ENCODE peak calls at places on chromosomes 5 and 9, in four cellular contexts. V is H1, I is astrocyte, L is GM23338. U is an unnamed sample.

GRCh38 chr5:123371575-123372179 is 51.5 kb downstream of the CEP120 start:
- DNase-seq in V (peak; percentile 88), L (peak; percentile 78), I (no peak), U (peak; percentile 65)

GRCh38 chr5:173412566-173412965 is 84.4 kb upstream of the STC2 start:
- DNase-seq in L (peak; percentile 11), I (peak; percentile 56), V (no peak), U (no peak)

GRCh38 chr5:113047733-113048652 is 71.4 kb downstream of the DCP2 start:
- DNase-seq in L (no peak), I (no peak), V (no peak), U (no peak)

GRCh38 chr5:54725391-54726280 is 208.1 kb downstream of the SNX18 start:
- DNase-seq in L (no peak), V (no peak), I (peak; percentile 61), U (no peak)

GRCh38 chr9:114339130-114339908 is 9.7 kb downstream of the ORM2 start:
- DNase-seq in V (peak; percentile 85), L (peak; percentile 79), I (no peak), U (peak; percentile 71)

GRCh38 chr5:149313151-149313841 is 32.0 kb upstream of the GRPEL2 start:
- DNase-seq in V (no peak), I (no peak), L (no peak), U (no peak)

GRCh38 chr5:172410839-172411238 is 43.5 kb downstream of the SH3PXD2B start:
- DNase-seq in L (no peak), I (peak; percentile 67), V (no peak), U (no peak)

GRCh38 chr9:77712533-77713130 is 64.5 kb upstream of the GNA14 start:
- DNase-seq in I (peak; percentile 98), V (no peak), L (no peak), U (no peak)

GRCh38 chr5:27473300-27474053 is 435.1 kb upstream of the CDH9 start:
- DNase-seq in I (no peak), V (no peak), L (no peak), U (peak; percentile 50)

GRCh38 chr5:69378376-69378775 is 8.8 kb downstream of the RAD17 start:
- DNase-seq in V (no peak), I (no peak), L (no peak), U (no peak)

GRCh38 chr9:137178201-137178938 is 6.5 kb upstream of the TMEM210 start:
- DNase-seq in L (no peak), V (no peak), I (no peak), U (no peak)

GRCh38 chr5:86880785-86881492 is 263.2 kb downstream of the COX7C start:
- DNase-seq in V (peak; percentile 55), L (peak; percentile 92), I (peak; percentile 80), U (peak; percentile 84)

GRCh38 chr5:78760411-78761169 is 112.0 kb upstream of the LHFPL2 start:
- DNase-seq in I (no peak), L (peak; percentile 46), V (no peak), U (no peak)

GRCh38 chr9:83708515-83709158 is 879 bp upstream of the UBQLN1 start:
- DNase-seq in I (peak; percentile 33), L (peak; percentile 62), V (peak; percentile 65), U (peak; percentile 79)

GRCh38 chr9:109399258-109399767 is 78.5 kb upstream of the EPB41L4B start:
- DNase-seq in V (no peak), I (no peak), L (no peak), U (no peak)

GRCh38 chr5:62211405-62211804 is 94.6 kb upstream of the KIF2A start:
- DNase-seq in I (no peak), L (no peak), V (no peak), U (no peak)

GRCh38 chr9:93076792-93077128 is 18.3 kb downstream of the SUSD3 start:
- DNase-seq in I (no peak), L (no peak), V (no peak), U (no peak)

GRCh38 chr9:134551657-134552348 is 89.8 kb upstream of the COL5A1 start:
- DNase-seq in V (no peak), I (peak; percentile 96), L (no peak), U (no peak)

GRCh38 chr5:156109317-156110023 is 217.5 kb upstream of the SGCD start:
- DNase-seq in L (no peak), I (no peak), V (no peak), U (no peak)

GRCh38 chr5:139205144-139205543 is 7.0 kb upstream of the SIL1 start:
- DNase-seq in I (no peak), V (no peak), L (no peak), U (no peak)

GRCh38 chr5:143693691-143694252 is 118.2 kb upstream of the HMHB1 start:
- DNase-seq in L (no peak), V (no peak), I (no peak), U (no peak)

GRCh38 chr9:34573599-34574325 is 15.8 kb downstream of the CNTFR start:
- DNase-seq in L (peak; percentile 37), V (no peak), I (no peak), U (peak; percentile 38)

GRCh38 chr5:154830596-154830995 is 19.8 kb downstream of the FAXDC2 start:
- DNase-seq in L (no peak), V (no peak), I (no peak), U (no peak)
- H3K27ac ChIP-seq in L (no peak overlapping the region), V (no peak overlapping the region), I (no peak overlapping the region), U (no peak overlapping the region)

GRCh38 chr5:169100735-169101075 is 200.2 kb downstream of the SLIT3 start:
- DNase-seq in I (peak; percentile 78), V (no peak), L (no peak), U (peak; percentile 23)
- H3K4me2 ChIP-seq in I (no peak overlapping the region), V (peak overlapping the region; percentile 3), L (no peak overlapping the region), U (no peak overlapping the region)

GRCh38 chr5:175861337-175862130 is 9.8 kb upstream of the CPLX2 start:
- DNase-seq in V (no peak), L (no peak), I (no peak), U (peak; percentile 47)
- H3K27ac ChIP-seq in V (no peak overlapping the region), L (no peak overlapping the region), I (no peak overlapping the region), U (no peak overlapping the region)

DNA sequence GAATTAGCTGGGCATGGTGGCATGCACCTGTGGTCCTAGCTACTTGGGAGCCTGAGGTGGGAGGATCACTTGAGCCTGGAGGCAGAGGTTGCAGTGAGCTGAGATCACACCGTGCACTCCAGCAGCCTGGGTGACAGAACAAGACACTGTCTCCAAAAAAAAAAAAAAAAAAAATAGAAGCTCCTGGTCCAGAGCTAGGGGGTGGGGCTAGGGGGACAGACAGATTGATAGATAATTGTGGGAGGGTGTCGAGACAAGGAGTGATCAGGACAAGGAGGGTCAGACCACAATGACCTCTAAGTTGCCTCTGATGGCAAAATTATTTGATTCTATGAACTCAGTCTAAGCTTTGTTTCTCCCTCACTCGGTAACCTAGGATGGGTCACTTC is 6.6 kb upstream of the PHF19 start:
- DNase-seq in V (no peak), L (no peak), I (no peak), U (no peak)
- H3K4me2 ChIP-seq in V (no peak overlapping the region), L (no peak overlapping the region), I (no peak overlapping the region), U (no peak overlapping the region)

DNA sequence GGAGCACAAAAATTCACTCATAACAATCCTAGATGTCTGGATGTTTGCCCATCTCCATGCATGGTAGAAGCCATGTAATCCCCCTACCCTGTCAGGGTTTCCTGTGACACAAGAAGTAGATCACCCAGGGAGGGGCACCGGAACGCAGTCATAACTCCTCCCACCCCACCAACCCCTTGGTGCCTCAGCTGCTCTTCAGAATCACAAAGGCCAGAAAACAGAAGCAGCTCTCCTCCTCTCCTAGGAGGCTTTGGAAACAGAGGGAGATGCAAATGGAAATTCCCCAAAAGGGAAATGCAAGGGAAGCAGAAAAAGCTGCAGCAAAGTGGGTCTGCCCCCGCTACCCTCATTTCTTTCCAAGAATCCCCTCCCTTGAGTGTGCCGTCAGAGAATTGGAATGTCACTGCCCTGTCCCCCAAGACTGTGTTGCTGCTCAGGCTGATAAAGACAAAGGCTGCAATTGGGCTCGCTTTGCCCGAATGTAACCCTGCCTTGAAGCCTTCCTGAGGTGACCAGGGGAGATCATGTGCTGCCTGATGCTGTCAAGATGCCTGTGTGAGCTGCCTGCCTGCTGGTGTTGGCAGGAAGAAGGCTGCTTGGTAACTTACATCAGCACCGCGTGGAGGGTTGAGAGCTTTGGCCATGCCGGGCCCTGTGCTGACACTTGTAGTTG is 65.5 kb upstream of the ABCA1 start:
- DNase-seq in V (peak; percentile 80), L (peak; percentile 95), I (peak; percentile 90), U (peak; percentile 85)
- H3K27ac ChIP-seq in V (peak overlapping the region; percentile 89), L (peak overlapping the region; percentile 91), I (peak overlapping the region; percentile 92), U (peak overlapping the region; percentile 41)

GRCh38 chr5:150341989-150342388 is 15.5 kb upstream of the TCOF1 start:
- DNase-seq in V (no peak), I (no peak), L (no peak), U (no peak)

GRCh38 chr5:150342583-150342982 is 14.9 kb upstream of the TCOF1 start:
- DNase-seq in V (no peak), L (no peak), I (no peak), U (no peak)

GRCh38 chr5:150346592-150346991 is 10.9 kb upstream of the TCOF1 start:
- DNase-seq in L (no peak), V (no peak), I (no peak), U (no peak)

GRCh38 chr5:150345716-150346115 is 11.8 kb upstream of the TCOF1 start:
- DNase-seq in I (no peak), V (no peak), L (no peak), U (no peak)

DNA sequence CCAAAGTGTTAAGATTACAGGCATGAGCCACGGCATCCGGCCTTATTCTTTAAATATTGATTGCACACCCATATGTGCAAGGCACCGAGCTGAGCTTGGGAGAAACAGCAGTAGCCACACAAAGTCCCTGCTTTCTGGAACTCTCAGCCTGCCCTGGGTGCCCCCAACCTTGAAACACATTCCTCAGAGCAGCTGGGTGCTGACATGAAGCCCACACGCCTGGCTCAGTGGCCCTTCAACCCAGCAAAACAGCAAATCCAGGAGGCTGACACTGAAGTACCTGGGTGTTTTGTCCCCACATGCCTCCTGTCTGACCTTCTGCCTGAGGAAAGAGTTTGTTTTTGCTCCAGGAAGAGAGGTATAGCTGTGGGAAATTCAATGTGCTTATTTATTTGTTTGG is 13.5 kb upstream of the TCOF1 start:
- DNase-seq in V (no peak), I (no peak), L (no peak), U (no peak)
- H3K4me2 ChIP-seq in V (no peak overlapping the region), I (no peak overlapping the region), L (no peak overlapping the region), U (no peak overlapping the region)

GRCh38 chr9:37958154-37958553 is 54.2 kb upstream of the SLC25A51 start:
- DNase-seq in I (no peak), V (no peak), L (no peak), U (no peak)
- H3K27ac ChIP-seq in I (no peak overlapping the region), V (no peak overlapping the region), L (no peak overlapping the region), U (no peak overlapping the region)

GRCh38 chr5:118434522-118434921 is 553.8 kb downstream of the DTWD2 start:
- DNase-seq in V (no peak), I (no peak), L (no peak), U (no peak)
- H3K4me2 ChIP-seq in V (no peak overlapping the region), I (no peak overlapping the region), L (no peak overlapping the region), U (no peak overlapping the region)

DNA sequence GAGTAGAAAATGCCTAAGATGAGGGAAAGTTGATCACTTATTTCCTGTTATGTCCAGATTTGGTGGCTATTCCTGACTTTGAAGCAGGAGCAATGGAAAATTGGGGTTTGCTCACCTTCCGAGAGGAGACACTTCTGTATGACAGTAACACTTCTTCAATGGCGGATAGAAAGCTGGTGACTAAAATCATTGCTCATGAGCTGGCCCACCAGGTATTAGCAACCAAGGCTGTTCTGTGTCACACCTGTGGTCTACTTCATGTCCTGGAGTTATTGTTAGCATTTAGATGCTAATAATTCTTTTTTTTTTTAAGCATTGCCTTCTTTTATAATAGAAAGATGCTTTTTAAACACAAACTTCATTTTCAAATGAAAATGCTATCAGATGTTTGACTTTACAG is 57.9 kb downstream of the LNPEP start:
- DNase-seq in L (no peak), I (no peak), V (no peak), U (no peak)
- H3K27ac ChIP-seq in L (no peak overlapping the region), I (no peak overlapping the region), V (no peak overlapping the region), U (no peak overlapping the region)